ENCODE peak calls at places on chromosomes 5 and 9, in seven cellular contexts. One of them, this sample, is unnamed.

GRCh38 chr9:129437626-129438323 is 183.1 kb downstream of the C9orf50 start:
- DNase-seq in foreskin fibroblast: peak; percentile 23
- DNase-seq in stimulated activated CD8-positive, alpha-beta memory T cell treated with anti-CD3 and anti-CD28 coated beads, Interleukin-12 subunit alpha, Interleukin-12 subunit beta, amount 100 ng/mL, for 4 hours: no peak
- DNase-seq in ACHN: no peak
- DNase-seq in cardiac fibroblast: no peak
- DNase-seq in body of pancreas: no peak
- DNase-seq in left lobe of liver: no peak
- DNase-seq in this sample: no peak

GRCh38 chr9:77602852-77603251 is 45.3 kb downstream of the GNA14 start:
- DNase-seq in foreskin fibroblast: no peak
- DNase-seq in stimulated activated CD8-positive, alpha-beta memory T cell treated with anti-CD3 and anti-CD28 coated beads, Interleukin-12 subunit alpha, Interleukin-12 subunit beta, amount 100 ng/mL, for 4 hours: no peak
- DNase-seq in ACHN: no peak
- DNase-seq in cardiac fibroblast: no peak
- DNase-seq in body of pancreas: no peak
- DNase-seq in left lobe of liver: no peak
- DNase-seq in this sample: no peak

GRCh38 chr9:92444841-92445240 is 20.6 kb upstream of the OMD start:
- DNase-seq in foreskin fibroblast: no peak
- DNase-seq in stimulated activated CD8-positive, alpha-beta memory T cell treated with anti-CD3 and anti-CD28 coated beads, Interleukin-12 subunit alpha, Interleukin-12 subunit beta, amount 100 ng/mL, for 4 hours: no peak
- DNase-seq in ACHN: no peak
- DNase-seq in cardiac fibroblast: no peak
- DNase-seq in body of pancreas: no peak
- DNase-seq in left lobe of liver: no peak
- DNase-seq in this sample: no peak

GRCh38 chr5:180306796-180307195 is 14.9 kb upstream of the MAPK9 start:
- DNase-seq in foreskin fibroblast: no peak
- DNase-seq in stimulated activated CD8-positive, alpha-beta memory T cell treated with anti-CD3 and anti-CD28 coated beads, Interleukin-12 subunit alpha, Interleukin-12 subunit beta, amount 100 ng/mL, for 4 hours: no peak
- DNase-seq in ACHN: no peak
- DNase-seq in cardiac fibroblast: no peak
- DNase-seq in body of pancreas: no peak
- DNase-seq in left lobe of liver: no peak
- DNase-seq in this sample: no peak

GRCh38 chr9:127637322-127637847 is 25.3 kb downstream of the STXBP1 start:
- DNase-seq in foreskin fibroblast: peak; percentile 85
- DNase-seq in stimulated activated CD8-positive, alpha-beta memory T cell treated with anti-CD3 and anti-CD28 coated beads, Interleukin-12 subunit alpha, Interleukin-12 subunit beta, amount 100 ng/mL, for 4 hours: no peak
- DNase-seq in ACHN: no peak
- DNase-seq in cardiac fibroblast: peak; percentile 90
- DNase-seq in body of pancreas: peak; percentile 53
- DNase-seq in left lobe of liver: no peak
- DNase-seq in this sample: no peak

GRCh38 chr5:138832218-138832617 is 42.9 kb downstream of the LRRTM2 start:
- DNase-seq in foreskin fibroblast: no peak
- DNase-seq in stimulated activated CD8-positive, alpha-beta memory T cell treated with anti-CD3 and anti-CD28 coated beads, Interleukin-12 subunit alpha, Interleukin-12 subunit beta, amount 100 ng/mL, for 4 hours: no peak
- DNase-seq in ACHN: no peak
- DNase-seq in cardiac fibroblast: peak; percentile 27
- DNase-seq in body of pancreas: no peak
- DNase-seq in left lobe of liver: no peak
- DNase-seq in this sample: no peak

GRCh38 chr5:134153657-134154056 is 23.1 kb downstream of the SKP1 start:
- DNase-seq in foreskin fibroblast: no peak
- DNase-seq in stimulated activated CD8-positive, alpha-beta memory T cell treated with anti-CD3 and anti-CD28 coated beads, Interleukin-12 subunit alpha, Interleukin-12 subunit beta, amount 100 ng/mL, for 4 hours: no peak
- DNase-seq in ACHN: no peak
- DNase-seq in cardiac fibroblast: no peak
- DNase-seq in body of pancreas: no peak
- DNase-seq in left lobe of liver: no peak
- DNase-seq in this sample: no peak

GRCh38 chr5:100913298-100913697 is 10.2 kb upstream of the ST8SIA4 start:
- DNase-seq in foreskin fibroblast: no peak
- DNase-seq in stimulated activated CD8-positive, alpha-beta memory T cell treated with anti-CD3 and anti-CD28 coated beads, Interleukin-12 subunit alpha, Interleukin-12 subunit beta, amount 100 ng/mL, for 4 hours: no peak
- DNase-seq in ACHN: no peak
- DNase-seq in cardiac fibroblast: no peak
- DNase-seq in body of pancreas: no peak
- DNase-seq in left lobe of liver: no peak
- DNase-seq in this sample: no peak

GRCh38 chr9:99000480-99001395 is 57.0 kb downstream of the COL15A1 start:
- DNase-seq in foreskin fibroblast: peak; percentile 84
- DNase-seq in stimulated activated CD8-positive, alpha-beta memory T cell treated with anti-CD3 and anti-CD28 coated beads, Interleukin-12 subunit alpha, Interleukin-12 subunit beta, amount 100 ng/mL, for 4 hours: peak; percentile 28
- DNase-seq in ACHN: peak; percentile 45
- DNase-seq in cardiac fibroblast: peak; percentile 84
- DNase-seq in body of pancreas: peak; percentile 67
- DNase-seq in left lobe of liver: peak; percentile 44
- DNase-seq in this sample: no peak

GRCh38 chr5:97111612-97112011 is 30.8 kb downstream of the LIX1 start:
- DNase-seq in foreskin fibroblast: no peak
- DNase-seq in stimulated activated CD8-positive, alpha-beta memory T cell treated with anti-CD3 and anti-CD28 coated beads, Interleukin-12 subunit alpha, Interleukin-12 subunit beta, amount 100 ng/mL, for 4 hours: no peak
- DNase-seq in ACHN: no peak
- DNase-seq in cardiac fibroblast: no peak
- DNase-seq in body of pancreas: no peak
- DNase-seq in left lobe of liver: no peak
- DNase-seq in this sample: no peak

GRCh38 chr9:136204838-136205706 is at the start of gene LHX3:
- DNase-seq in foreskin fibroblast: peak; percentile 57
- DNase-seq in stimulated activated CD8-positive, alpha-beta memory T cell treated with anti-CD3 and anti-CD28 coated beads, Interleukin-12 subunit alpha, Interleukin-12 subunit beta, amount 100 ng/mL, for 4 hours: no peak
- DNase-seq in ACHN: peak; percentile 35
- DNase-seq in cardiac fibroblast: no peak
- DNase-seq in body of pancreas: no peak
- DNase-seq in left lobe of liver: no peak
- DNase-seq in this sample: no peak

GRCh38 chr5:106843812-106844416 is 826.8 kb downstream of the EFNA5 start:
- DNase-seq in foreskin fibroblast: peak; percentile 34
- DNase-seq in stimulated activated CD8-positive, alpha-beta memory T cell treated with anti-CD3 and anti-CD28 coated beads, Interleukin-12 subunit alpha, Interleukin-12 subunit beta, amount 100 ng/mL, for 4 hours: no peak
- DNase-seq in ACHN: peak; percentile 19
- DNase-seq in cardiac fibroblast: peak; percentile 27
- DNase-seq in body of pancreas: no peak
- DNase-seq in left lobe of liver: no peak
- DNase-seq in this sample: peak; percentile 10